ENCODE peak calls at places on chromosomes 5 and 9, in ten cellular contexts. G, L, C, U, N, A, X, O, Z and W are unnamed samples.

GRCh38 chr5:56039985-56040384 is 45.2 kb upstream of the IL6ST start:
- DNase-seq in G (no peak), L (peak; percentile 51), C (no peak), U (no peak), N (no peak), A (no peak), X (no peak), O (no peak), Z (no peak), W (no peak)

GRCh38 chr9:114829686-114830085 is 23.8 kb upstream of the TNFSF15 start:
- DNase-seq in G (no peak), L (no peak), C (no peak), U (no peak), N (no peak), A (no peak), X (no peak), O (no peak), Z (no peak), W (no peak)

GRCh38 chr9:33690156-33690908 is 105.0 kb upstream of the PRSS3 start:
- DNase-seq in G (no peak), L (no peak), C (no peak), U (no peak), N (no peak), A (no peak), X (no peak), O (no peak), Z (no peak), W (no peak)

GRCh38 chr5:65753189-65753588 is 31.2 kb downstream of the NLN start:
- DNase-seq in G (no peak), L (no peak), C (no peak), U (no peak), N (no peak), A (no peak), X (no peak), O (no peak), Z (no peak), W (no peak)

GRCh38 chr5:134506054-134507039 is 19.1 kb upstream of the JADE2 start:
- DNase-seq in G (peak; percentile 43), L (no peak), C (peak; percentile 75), U (peak; percentile 95), N (peak; percentile 57), A (peak; percentile 82), X (no peak), O (peak; percentile 99), Z (no peak), W (peak; percentile 54)

GRCh38 chr5:30850871-30851270 is 342.6 kb upstream of the CDH6 start:
- DNase-seq in G (no peak), L (no peak), C (no peak), U (no peak), N (no peak), A (no peak), X (no peak), O (no peak), Z (no peak), W (no peak)

GRCh38 chr9:33480976-33481375 is 7.3 kb upstream of the NOL6 start:
- DNase-seq in G (no peak), L (no peak), C (no peak), U (no peak), N (no peak), A (no peak), X (no peak), O (no peak), Z (no peak), W (no peak)

GRCh38 chr9:99211746-99212145 is 10.0 kb downstream of the ALG2 start:
- DNase-seq in G (no peak), L (no peak), C (no peak), U (no peak), N (no peak), A (no peak), X (no peak), O (peak; percentile 37), Z (no peak), W (no peak)

GRCh38 chr5:65100846-65101678 is 332.3 kb downstream of the CWC27 start:
- DNase-seq in G (peak; percentile 78), L (peak; percentile 86), C (no peak), U (no peak), N (no peak), A (peak; percentile 59), X (peak; percentile 31), O (peak; percentile 88), Z (no peak), W (no peak)

GRCh38 chr9:129803679-129804065 is 688 bp downstream of the TOR1B start:
- DNase-seq in G (no peak), L (no peak), C (no peak), U (no peak), N (no peak), A (no peak), X (peak; percentile 24), O (peak; percentile 25), Z (no peak), W (no peak)

GRCh38 chr9:126625329-126626116 is 11.8 kb downstream of the LMX1B start:
- DNase-seq in G (no peak), L (no peak), C (no peak), U (no peak), N (no peak), A (no peak), X (no peak), O (peak; percentile 41), Z (no peak), W (no peak)

GRCh38 chr5:170393235-170393634 is 4.1 kb upstream of the KCNMB1 start:
- DNase-seq in G (no peak), L (no peak), C (no peak), U (no peak), N (no peak), A (no peak), X (no peak), O (no peak), Z (no peak), W (no peak)

GRCh38 chr5:155878991-155879575 is 447.9 kb upstream of the SGCD start:
- DNase-seq in G (no peak), L (no peak), C (no peak), U (no peak), N (no peak), A (no peak), X (no peak), O (no peak), Z (no peak), W (no peak)

GRCh38 chr5:45643051-45643450 is 53.1 kb downstream of the HCN1 start:
- DNase-seq in G (no peak), L (no peak), C (no peak), U (no peak), N (no peak), A (no peak), X (no peak), O (no peak), Z (no peak), W (no peak)

GRCh38 chr5:177154003-177154643 is 20.6 kb downstream of the NSD1 start:
- DNase-seq in G (no peak), L (peak; percentile 36), C (no peak), U (no peak), N (no peak), A (no peak), X (no peak), O (peak; percentile 64), Z (no peak), W (no peak)

GRCh38 chr5:65728219-65728618 is 6.2 kb downstream of the NLN start:
- DNase-seq in G (no peak), L (no peak), C (no peak), U (no peak), N (no peak), A (no peak), X (no peak), O (no peak), Z (no peak), W (no peak)

GRCh38 chr5:321726-322251 is 275 bp downstream of the AHRR start:
- DNase-seq in G (no peak), L (no peak), C (no peak), U (peak; percentile 45), N (no peak), A (no peak), X (no peak), O (no peak), Z (no peak), W (no peak)

GRCh38 chr9:88090151-88090581 is 48.1 kb downstream of the SPATA31C2 start:
- DNase-seq in G (no peak), L (peak; percentile 63), C (no peak), U (no peak), N (no peak), A (peak; percentile 24), X (no peak), O (peak; percentile 89), Z (no peak), W (no peak)

GRCh38 chr5:88281322-88281721 is 12.7 kb upstream of the TMEM161B start:
- DNase-seq in G (no peak), L (no peak), C (no peak), U (no peak), N (no peak), A (no peak), X (no peak), O (no peak), Z (no peak), W (no peak)
- H3K36me3 ChIP-seq in G (no peaks in the 10 kb centered on the region), L (peaks cover 2% of the 10 kb centered on the region), C (no peaks in the 10 kb centered on the region), U (no peaks in the 10 kb centered on the region), N (peaks cover 8% of the 10 kb centered on the region), A (no peaks in the 10 kb centered on the region), X (peaks cover 26% of the 10 kb centered on the region), O (no peaks in the 10 kb centered on the region), Z (peaks cover 12% of the 10 kb centered on the region), W (no peaks in the 10 kb centered on the region)

GRCh38 chr5:14781106-14781505 is 90.5 kb downstream of the ANKH start:
- DNase-seq in G (no peak), L (peak; percentile 18), C (no peak), U (no peak), N (no peak), A (no peak), X (no peak), O (no peak), Z (no peak), W (no peak)
- H3K36me3 ChIP-seq in G (no peaks in the 10 kb centered on the region), L (peaks cover 2% of the 10 kb centered on the region), C (no peaks in the 10 kb centered on the region), U (no peaks in the 10 kb centered on the region), N (no peaks in the 10 kb centered on the region), A (no peaks in the 10 kb centered on the region), X (no peaks in the 10 kb centered on the region), O (no peaks in the 10 kb centered on the region), Z (peaks cover 4% of the 10 kb centered on the region), W (no peaks in the 10 kb centered on the region)

GRCh38 chr5:36180556-36181350 is 28.8 kb downstream of the SKP2 start:
- DNase-seq in G (no peak), L (no peak), C (no peak), U (no peak), N (no peak), A (no peak), X (no peak), O (no peak), Z (no peak), W (no peak)
- H3K36me3 ChIP-seq in G (peaks cover 6% of the 10 kb centered on the region), L (peaks cover 7% of the 10 kb centered on the region), C (no peaks in the 10 kb centered on the region), U (no peaks in the 10 kb centered on the region), N (no peaks in the 10 kb centered on the region), A (no peaks in the 10 kb centered on the region), X (peaks cover 83% of the 10 kb centered on the region), O (no peaks in the 10 kb centered on the region), Z (peaks cover 6% of the 10 kb centered on the region), W (peaks cover 6% of the 10 kb centered on the region)

DNA sequence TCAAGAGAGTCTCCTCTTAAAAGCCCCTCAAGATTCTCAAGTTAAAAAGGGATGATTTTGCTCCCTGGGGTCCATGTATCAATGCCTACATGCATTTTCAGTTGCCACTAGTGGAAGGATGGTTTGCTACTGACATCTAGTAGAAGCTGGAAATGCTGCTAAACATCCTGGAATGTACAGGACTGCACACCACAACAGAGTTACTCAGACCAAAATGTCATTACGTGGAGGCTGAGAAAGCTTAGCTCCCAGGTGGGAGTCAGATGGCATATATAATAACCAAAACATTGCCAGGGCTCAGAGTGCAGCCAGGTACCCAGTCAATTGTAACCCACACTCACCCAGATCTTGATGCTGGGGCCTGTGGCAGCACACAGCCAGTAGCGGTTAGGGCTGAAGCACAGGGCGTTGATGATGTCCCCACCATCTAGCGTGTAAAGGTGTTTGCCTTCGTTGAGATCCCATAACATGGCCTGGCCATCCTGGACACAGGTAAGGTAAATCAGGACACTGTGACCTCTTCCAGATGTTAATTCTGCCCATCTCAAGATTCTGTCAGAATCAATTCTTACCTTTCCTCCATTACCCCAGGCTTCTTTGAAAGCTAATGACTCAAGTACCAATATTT is 5.8 kb downstream of the RACK1 start:
- DNase-seq in G (no peak), L (no peak), C (no peak), U (no peak), N (no peak), A (no peak), X (no peak), O (no peak), Z (no peak), W (no peak)
- H3K36me3 ChIP-seq in G (peaks cover 6% of the 10 kb centered on the region), L (peaks cover 83% of the 10 kb centered on the region), C (peaks cover 74% of the 10 kb centered on the region), U (peaks cover 15% of the 10 kb centered on the region), N (no peaks in the 10 kb centered on the region), A (peaks cover 10% of the 10 kb centered on the region), X (peaks cover 98% of the 10 kb centered on the region), O (peaks cover 52% of the 10 kb centered on the region), Z (peaks cover 82% of the 10 kb centered on the region), W (peaks cover 62% of the 10 kb centered on the region)